ENCODE peak calls at places on chromosomes 12 and 14, in ten cellular contexts. One of them, this sample, is unnamed.

GRCh38 chr12:32290411-32290810 is 108.9 kb upstream of the FGD4 start:
- DNase-seq in SW 1271: no peak
- DNase-seq in HEK293T: no peak
- DNase-seq in HS-5: no peak
- DNase-seq in EL: peak
- DNase-seq in CD4-positive, CD25-positive, alpha-beta regulatory T cell: no peak
- DNase-seq in body of pancreas: no peak
- DNase-seq in cardiac muscle cell: peak
- DNase-seq in Kasumi-1: no peak
- DNase-seq in midbrain: no peak
- DNase-seq in this sample: peak

GRCh38 chr12:2959194-2959507 is at the start of gene TEAD4:
- DNase-seq in SW 1271: peak
- DNase-seq in HEK293T: peak
- DNase-seq in HS-5: no peak
- DNase-seq in EL: peak
- DNase-seq in CD4-positive, CD25-positive, alpha-beta regulatory T cell: peak
- DNase-seq in body of pancreas: peak
- DNase-seq in cardiac muscle cell: peak
- DNase-seq in Kasumi-1: peak
- DNase-seq in midbrain: no peak
- DNase-seq in this sample: peak

GRCh38 chr12:4266990-4267389 is 6.6 kb upstream of the CCND2 start:
- DNase-seq in SW 1271: no peak
- DNase-seq in HEK293T: no peak
- DNase-seq in HS-5: no peak
- DNase-seq in EL: no peak
- DNase-seq in CD4-positive, CD25-positive, alpha-beta regulatory T cell: no peak
- DNase-seq in body of pancreas: no peak
- DNase-seq in cardiac muscle cell: no peak
- DNase-seq in Kasumi-1: no peak
- DNase-seq in midbrain: no peak
- DNase-seq in this sample: no peak

GRCh38 chr12:124578445-124578844 is 11.0 kb upstream of the NCOR2 start:
- DNase-seq in SW 1271: no peak
- DNase-seq in HEK293T: no peak
- DNase-seq in HS-5: no peak
- DNase-seq in EL: no peak
- DNase-seq in CD4-positive, CD25-positive, alpha-beta regulatory T cell: no peak
- DNase-seq in body of pancreas: no peak
- DNase-seq in cardiac muscle cell: no peak
- DNase-seq in Kasumi-1: no peak
- DNase-seq in midbrain: no peak
- DNase-seq in this sample: no peak

GRCh38 chr12:51244269-51244668 is 5.6 kb downstream of the DAZAP2 start:
- DNase-seq in SW 1271: no peak
- DNase-seq in HEK293T: no peak
- DNase-seq in HS-5: no peak
- DNase-seq in EL: peak
- DNase-seq in CD4-positive, CD25-positive, alpha-beta regulatory T cell: no peak
- DNase-seq in body of pancreas: no peak
- DNase-seq in cardiac muscle cell: peak
- DNase-seq in Kasumi-1: no peak
- DNase-seq in midbrain: no peak
- DNase-seq in this sample: peak

GRCh38 chr12:56243731-56244181 is 13.9 kb downstream of the SLC39A5 start:
- DNase-seq in SW 1271: no peak
- DNase-seq in HEK293T: no peak
- DNase-seq in HS-5: no peak
- DNase-seq in EL: no peak
- DNase-seq in CD4-positive, CD25-positive, alpha-beta regulatory T cell: no peak
- DNase-seq in body of pancreas: peak
- DNase-seq in cardiac muscle cell: peak
- DNase-seq in Kasumi-1: no peak
- DNase-seq in midbrain: no peak
- DNase-seq in this sample: peak

GRCh38 chr14:30906752-30907658 is 32.6 kb downstream of the COCH start:
- DNase-seq in SW 1271: no peak
- DNase-seq in HEK293T: peak
- DNase-seq in HS-5: no peak
- DNase-seq in EL: peak
- DNase-seq in CD4-positive, CD25-positive, alpha-beta regulatory T cell: peak
- DNase-seq in body of pancreas: no peak
- DNase-seq in cardiac muscle cell: peak
- DNase-seq in Kasumi-1: peak
- DNase-seq in midbrain: peak
- DNase-seq in this sample: peak

GRCh38 chr12:77324416-77324762 is 259.0 kb upstream of the E2F7 start:
- DNase-seq in SW 1271: no peak
- DNase-seq in HEK293T: no peak
- DNase-seq in HS-5: no peak
- DNase-seq in EL: no peak
- DNase-seq in CD4-positive, CD25-positive, alpha-beta regulatory T cell: no peak
- DNase-seq in body of pancreas: no peak
- DNase-seq in cardiac muscle cell: no peak
- DNase-seq in Kasumi-1: no peak
- DNase-seq in midbrain: peak
- DNase-seq in this sample: no peak

GRCh38 chr14:89651805-89652204 is 234.8 kb upstream of the FOXN3 start:
- DNase-seq in SW 1271: no peak
- DNase-seq in HEK293T: no peak
- DNase-seq in HS-5: no peak
- DNase-seq in EL: no peak
- DNase-seq in CD4-positive, CD25-positive, alpha-beta regulatory T cell: no peak
- DNase-seq in body of pancreas: no peak
- DNase-seq in cardiac muscle cell: no peak
- DNase-seq in Kasumi-1: no peak
- DNase-seq in midbrain: no peak
- DNase-seq in this sample: no peak

GRCh38 chr12:76782440-76782996 is 18.6 kb downstream of the ZDHHC17 start:
- DNase-seq in SW 1271: no peak
- DNase-seq in HEK293T: no peak
- DNase-seq in HS-5: no peak
- DNase-seq in EL: no peak
- DNase-seq in CD4-positive, CD25-positive, alpha-beta regulatory T cell: no peak
- DNase-seq in body of pancreas: no peak
- DNase-seq in cardiac muscle cell: no peak
- DNase-seq in Kasumi-1: no peak
- DNase-seq in midbrain: no peak
- DNase-seq in this sample: no peak

GRCh38 chr14:50001999-50002925 is 109.4 kb downstream of the ARF6 start:
- DNase-seq in SW 1271: no peak
- DNase-seq in HEK293T: no peak
- DNase-seq in HS-5: no peak
- DNase-seq in EL: no peak
- DNase-seq in CD4-positive, CD25-positive, alpha-beta regulatory T cell: peak
- DNase-seq in body of pancreas: no peak
- DNase-seq in cardiac muscle cell: no peak
- DNase-seq in Kasumi-1: peak
- DNase-seq in midbrain: no peak
- DNase-seq in this sample: peak

GRCh38 chr14:89315493-89316456 is 101.3 kb downstream of the FOXN3 start:
- DNase-seq in SW 1271: no peak
- DNase-seq in HEK293T: no peak
- DNase-seq in HS-5: no peak
- DNase-seq in EL: no peak
- DNase-seq in CD4-positive, CD25-positive, alpha-beta regulatory T cell: no peak
- DNase-seq in body of pancreas: no peak
- DNase-seq in cardiac muscle cell: no peak
- DNase-seq in Kasumi-1: no peak
- DNase-seq in midbrain: no peak
- DNase-seq in this sample: no peak

GRCh38 chr12:123997033-123997822 is 24.2 kb downstream of the ZNF664 start:
- DNase-seq in SW 1271: no peak
- DNase-seq in HEK293T: no peak
- DNase-seq in HS-5: no peak
- DNase-seq in EL: no peak
- DNase-seq in CD4-positive, CD25-positive, alpha-beta regulatory T cell: no peak
- DNase-seq in body of pancreas: no peak
- DNase-seq in cardiac muscle cell: no peak
- DNase-seq in Kasumi-1: no peak
- DNase-seq in midbrain: no peak
- DNase-seq in this sample: no peak

GRCh38 chr12:124650912-124651311 is 83.5 kb upstream of the NCOR2 start:
- DNase-seq in SW 1271: no peak
- DNase-seq in HEK293T: no peak
- DNase-seq in HS-5: no peak
- DNase-seq in EL: no peak
- DNase-seq in CD4-positive, CD25-positive, alpha-beta regulatory T cell: no peak
- DNase-seq in body of pancreas: no peak
- DNase-seq in cardiac muscle cell: no peak
- DNase-seq in Kasumi-1: no peak
- DNase-seq in midbrain: no peak
- DNase-seq in this sample: peak

GRCh38 chr14:68578597-68578996 is 214.3 kb downstream of the ZFP36L1 start:
- DNase-seq in SW 1271: no peak
- DNase-seq in HEK293T: no peak
- DNase-seq in HS-5: no peak
- DNase-seq in EL: peak
- DNase-seq in CD4-positive, CD25-positive, alpha-beta regulatory T cell: no peak
- DNase-seq in body of pancreas: no peak
- DNase-seq in cardiac muscle cell: no peak
- DNase-seq in Kasumi-1: no peak
- DNase-seq in midbrain: no peak
- DNase-seq in this sample: no peak

GRCh38 chr14:96052541-96053105 is 13.5 kb downstream of the C14orf132 start:
- DNase-seq in SW 1271: no peak
- DNase-seq in HEK293T: no peak
- DNase-seq in HS-5: no peak
- DNase-seq in EL: peak
- DNase-seq in CD4-positive, CD25-positive, alpha-beta regulatory T cell: no peak
- DNase-seq in body of pancreas: no peak
- DNase-seq in cardiac muscle cell: no peak
- DNase-seq in Kasumi-1: no peak
- DNase-seq in midbrain: no peak
- DNase-seq in this sample: no peak

GRCh38 chr12:80684077-80684495 is 23.3 kb upstream of the MYF6 start:
- DNase-seq in SW 1271: no peak
- DNase-seq in HEK293T: no peak
- DNase-seq in HS-5: no peak
- DNase-seq in EL: no peak
- DNase-seq in CD4-positive, CD25-positive, alpha-beta regulatory T cell: no peak
- DNase-seq in body of pancreas: no peak
- DNase-seq in cardiac muscle cell: no peak
- DNase-seq in Kasumi-1: no peak
- DNase-seq in midbrain: no peak
- DNase-seq in this sample: no peak

GRCh38 chr14:91506226-91506625 is 3.9 kb downstream of the PPP4R3A start:
- DNase-seq in SW 1271: no peak
- DNase-seq in HEK293T: no peak
- DNase-seq in HS-5: no peak
- DNase-seq in EL: no peak
- DNase-seq in CD4-positive, CD25-positive, alpha-beta regulatory T cell: no peak
- DNase-seq in body of pancreas: no peak
- DNase-seq in cardiac muscle cell: no peak
- DNase-seq in Kasumi-1: no peak
- DNase-seq in midbrain: no peak
- DNase-seq in this sample: no peak

This sample was measured in myocyte.